ENCODE peak calls at places on chromosomes 7 and 10, in seven cellular contexts. V is endothelial cell, C is neural crest cell, G is PC-3, W is AG10803, U is K562, Q is GM23338. F is an unnamed sample.

GRCh38 chr7:130486114-130486962 is 5.5 kb upstream of the MEST start:
- DNase-seq in V (peak; percentile 83), C (peak; percentile 56), G (peak; percentile 85), W (no peak), U (peak; percentile 58), Q (peak; percentile 98), F (peak; percentile 70)

GRCh38 chr7:90551036-90551435 is 45.1 kb upstream of the CDK14 start:
- DNase-seq in V (no peak), C (no peak), G (peak; percentile 48), W (no peak), U (no peak), Q (no peak), F (no peak)

GRCh38 chr10:6878067-6878412 is 298.0 kb upstream of the PRKCQ start:
- DNase-seq in V (no peak), C (no peak), G (no peak), W (peak; percentile 20), U (peak; percentile 3), Q (peak; percentile 55), F (peak; percentile 2)

GRCh38 chr7:4791738-4792536 is 16.5 kb downstream of the AP5Z1 start:
- DNase-seq in V (peak; percentile 93), C (peak; percentile 79), G (no peak), W (peak; percentile 43), U (peak; percentile 74), Q (peak; percentile 96), F (peak; percentile 82)

GRCh38 chr10:111035542-111035941 is 41.3 kb upstream of the ADRA2A start:
- DNase-seq in V (no peak), C (no peak), G (no peak), W (peak; percentile 12), U (no peak), Q (no peak), F (no peak)

GRCh38 chr10:68871105-68871711 is 29.9 kb upstream of the DDX50 start:
- DNase-seq in V (no peak), C (no peak), G (no peak), W (peak; percentile 35), U (peak; percentile 60), Q (peak; percentile 65), F (no peak)

GRCh38 chr10:36534471-36535002 is 590.9 kb upstream of the ANKRD30A start:
- DNase-seq in V (no peak), C (no peak), G (peak; percentile 100), W (peak; percentile 83), U (no peak), Q (no peak), F (peak; percentile 5)

GRCh38 chr7:51290702-51291290 is 25.8 kb downstream of the COBL start:
- DNase-seq in V (no peak), C (no peak), G (no peak), W (no peak), U (no peak), Q (no peak), F (no peak)

GRCh38 chr7:18420758-18421157 is 74.8 kb upstream of the HDAC9 start:
- DNase-seq in V (no peak), C (no peak), G (no peak), W (peak; percentile 6), U (no peak), Q (no peak), F (no peak)

GRCh38 chr7:51009716-51010496 is 227.2 kb upstream of the GRB10 start:
- DNase-seq in V (no peak), C (no peak), G (peak; percentile 60), W (peak; percentile 35), U (no peak), Q (no peak), F (no peak)

GRCh38 chr7:1073211-1073977 is 14.5 kb upstream of the GPER1 start:
- DNase-seq in V (no peak), C (no peak), G (no peak), W (no peak), U (no peak), Q (no peak), F (no peak)

GRCh38 chr10:77456414-77456813 is 181.2 kb downstream of the KCNMA1 start:
- DNase-seq in V (no peak), C (no peak), G (no peak), W (no peak), U (no peak), Q (no peak), F (no peak)

GRCh38 chr10:49228677-49229076 is 40.5 kb upstream of the TMEM273 start:
- DNase-seq in V (no peak), C (no peak), G (no peak), W (no peak), U (no peak), Q (no peak), F (no peak)

GRCh38 chr7:50644586-50644985 is 79.4 kb upstream of the DDC start:
- DNase-seq in V (no peak), C (no peak), G (no peak), W (no peak), U (no peak), Q (no peak), F (no peak)

GRCh38 chr10:49600046-49600445 is 10.1 kb upstream of the SLC18A3 start:
- DNase-seq in V (no peak), C (no peak), G (no peak), W (no peak), U (no peak), Q (no peak), F (no peak)

GRCh38 chr10:92290076-92290836 is 622 bp downstream of the CPEB3 start:
- DNase-seq in V (no peak), C (no peak), G (peak; percentile 44), W (peak; percentile 38), U (peak; percentile 51), Q (peak; percentile 51), F (peak; percentile 61)

GRCh38 chr7:51198654-51199053 is 118.0 kb downstream of the COBL start:
- DNase-seq in V (no peak), C (no peak), G (no peak), W (no peak), U (no peak), Q (no peak), F (no peak)

GRCh38 chr7:149669121-149669818 is 104.1 kb downstream of the ZNF467 start:
- DNase-seq in V (no peak), C (no peak), G (peak; percentile 43), W (peak; percentile 53), U (peak; percentile 41), Q (peak; percentile 60), F (peak; percentile 58)

GRCh38 chr7:134356421-134356936 is 39.7 kb upstream of the SLC35B4 start:
- DNase-seq in V (no peak), C (no peak), G (no peak), W (no peak), U (no peak), Q (no peak), F (no peak)

GRCh38 chr10:115657161-115657850 is 564.1 kb downstream of the ATRNL1 start:
- DNase-seq in V (no peak), C (no peak), G (no peak), W (no peak), U (no peak), Q (no peak), F (no peak)

GRCh38 chr10:92816106-92816505 is 32.2 kb upstream of the EXOC6 start:
- DNase-seq in V (no peak), C (no peak), G (peak; percentile 26), W (peak; percentile 6), U (no peak), Q (no peak), F (no peak)

GRCh38 chr10:91785851-91786250 is 12.4 kb upstream of the TNKS2 start:
- DNase-seq in V (no peak), C (no peak), G (no peak), W (no peak), U (no peak), Q (no peak), F (no peak)

GRCh38 chr7:87056346-87056745 is 3.1 kb downstream of the ELAPOR2 start:
- DNase-seq in V (no peak), C (no peak), G (no peak), W (peak; percentile 7), U (no peak), Q (no peak), F (no peak)

GRCh38 chr7:26950854-26951253 is 86.5 kb upstream of the SKAP2 start:
- DNase-seq in V (no peak), C (no peak), G (no peak), W (peak; percentile 17), U (no peak), Q (no peak), F (no peak)

GRCh38 chr10:133258818-133259602 is 17.7 kb downstream of the ADAM8 start:
- DNase-seq in V (no peak), C (no peak), G (peak; percentile 97), W (peak; percentile 99), U (peak; percentile 31), Q (no peak), F (peak; percentile 96)

GRCh38 chr10:133258066-133258817 is 18.4 kb downstream of the ADAM8 start:
- DNase-seq in V (no peak), C (no peak), G (peak; percentile 65), W (no peak), U (no peak), Q (no peak), F (peak; percentile 69)

GRCh38 chr10:133259603-133259992 is 17.1 kb downstream of the ADAM8 start:
- DNase-seq in V (no peak), C (no peak), G (peak; percentile 4), W (no peak), U (no peak), Q (no peak), F (no peak)

GRCh38 chr10:133255323-133255722 is 17.7 kb downstream of the VENTX start:
- DNase-seq in V (no peak), C (no peak), G (no peak), W (no peak), U (no peak), Q (no peak), F (no peak)

DNA sequence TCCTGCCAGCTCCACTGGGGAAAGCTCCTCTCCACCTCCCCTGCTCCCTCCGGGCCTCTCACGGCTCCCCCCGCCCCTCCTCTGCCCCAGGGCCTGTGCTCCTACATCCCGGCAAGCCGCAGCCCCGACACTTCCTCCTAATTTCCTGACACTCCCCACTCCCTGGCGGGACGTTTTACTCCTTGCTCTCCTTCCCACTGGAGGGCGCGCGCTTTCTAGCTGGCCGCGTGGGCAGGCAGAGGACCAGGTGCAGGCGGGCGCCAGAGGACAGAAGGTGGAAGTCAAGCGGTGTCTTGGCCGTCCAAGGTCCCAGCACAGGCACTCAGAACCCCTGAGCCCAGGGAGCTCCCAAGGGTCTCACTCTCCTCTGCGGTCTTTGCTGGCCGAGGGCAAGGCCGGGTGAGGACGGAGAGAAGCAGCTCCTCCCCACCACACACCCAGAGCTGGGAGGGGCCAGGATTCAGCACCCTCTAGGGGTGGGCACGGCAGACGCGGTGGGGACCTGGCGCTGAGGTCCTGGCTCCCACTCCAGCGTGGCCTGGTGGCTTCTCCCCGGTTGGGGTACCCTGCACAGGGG is 19.1 kb downstream of the ADAM8 start:
- DNase-seq in V (peak; percentile 57), C (no peak), G (peak; percentile 70), W (peak; percentile 19), U (peak; percentile 77), Q (peak; percentile 82), F (peak; percentile 44)
- TF ChIP-seq CTCF in V (no peak), C (peak; percentile 44), G (peak; percentile 72), W (peak; percentile 39), U (peak; percentile 61), Q (peak; percentile 59), F (peak; percentile 27)

GRCh38 chr7:31938650-31939049 is 131.6 kb downstream of the PDE1C start:
- DNase-seq in V (no peak), C (no peak), G (peak; percentile 85), W (peak; percentile 44), U (no peak), Q (peak; percentile 15), F (no peak)
- TF ChIP-seq CTCF in V (no peak), C (peak; percentile 48), G (peak; percentile 49), W (peak; percentile 37), U (no peak), Q (no peak), F (no peak)

GRCh38 chr7:115475774-115476407 is 554.0 kb downstream of the MDFIC start:
- DNase-seq in V (peak; percentile 15), C (no peak), G (peak; percentile 26), W (no peak), U (no peak), Q (peak; percentile 68), F (peak; percentile 28)
- TF ChIP-seq CTCF in V (no peak), C (no peak), G (peak; percentile 44), W (peak; percentile 24), U (no peak), Q (peak; percentile 69), F (no peak)

GRCh38 chr7:142338633-142339501 is 81.0 kb upstream of the PRSS58 start:
- DNase-seq in V (peak; percentile 74), C (no peak), G (peak; percentile 61), W (no peak), U (peak; percentile 42), Q (peak; percentile 86), F (peak; percentile 53)
- TF ChIP-seq CTCF in V (peak; percentile 41), C (peak; percentile 22), G (peak; percentile 64), W (no peak), U (peak; percentile 53), Q (peak; percentile 97), F (no peak)